ENCODE peak calls at places on chromosomes 7 and 10, in eight cellular contexts. One of them, this sample, is unnamed.

GRCh38 chr10:14750900-14751575 is 23.7 kb downstream of the FAM107B start:
- DNase-seq in mesothelial cell of epicardium: no peak
- DNase-seq in B cell: peak
- DNase-seq in lower leg skin: no peak
- DNase-seq in coronary artery: no peak
- DNase-seq in cardiac muscle cell: no peak
- DNase-seq in lower lobe of right lung: no peak
- DNase-seq in fibroblast of lung: peak
- DNase-seq in this sample: no peak

GRCh38 chr7:66043681-66044497 is 31.7 kb upstream of the ASL start:
- DNase-seq in mesothelial cell of epicardium: no peak
- DNase-seq in B cell: peak
- DNase-seq in lower leg skin: peak
- DNase-seq in coronary artery: no peak
- DNase-seq in cardiac muscle cell: peak
- DNase-seq in lower lobe of right lung: peak
- DNase-seq in fibroblast of lung: peak
- DNase-seq in this sample: no peak

GRCh38 chr7:85595639-85596268 is 408.9 kb upstream of the SEMA3D start:
- DNase-seq in mesothelial cell of epicardium: no peak
- DNase-seq in B cell: no peak
- DNase-seq in lower leg skin: no peak
- DNase-seq in coronary artery: no peak
- DNase-seq in cardiac muscle cell: peak
- DNase-seq in lower lobe of right lung: no peak
- DNase-seq in fibroblast of lung: peak
- DNase-seq in this sample: no peak

GRCh38 chr10:31152421-31153133 is 120.9 kb upstream of the ZNF438 start:
- DNase-seq in mesothelial cell of epicardium: no peak
- DNase-seq in B cell: no peak
- DNase-seq in lower leg skin: no peak
- DNase-seq in coronary artery: no peak
- DNase-seq in cardiac muscle cell: peak
- DNase-seq in lower lobe of right lung: no peak
- DNase-seq in fibroblast of lung: no peak
- DNase-seq in this sample: no peak

GRCh38 chr7:84701524-84702306 is 485.1 kb downstream of the SEMA3D start:
- DNase-seq in mesothelial cell of epicardium: no peak
- DNase-seq in B cell: no peak
- DNase-seq in lower leg skin: no peak
- DNase-seq in coronary artery: no peak
- DNase-seq in cardiac muscle cell: no peak
- DNase-seq in lower lobe of right lung: no peak
- DNase-seq in fibroblast of lung: peak
- DNase-seq in this sample: no peak

GRCh38 chr7:38307640-38308039 is 34.2 kb upstream of the TARP start:
- DNase-seq in mesothelial cell of epicardium: no peak
- DNase-seq in B cell: no peak
- DNase-seq in lower leg skin: no peak
- DNase-seq in coronary artery: no peak
- DNase-seq in cardiac muscle cell: no peak
- DNase-seq in lower lobe of right lung: no peak
- DNase-seq in fibroblast of lung: no peak
- DNase-seq in this sample: no peak

GRCh38 chr7:8536431-8536830 is 103.0 kb downstream of the NXPH1 start:
- DNase-seq in mesothelial cell of epicardium: no peak
- DNase-seq in B cell: peak
- DNase-seq in lower leg skin: no peak
- DNase-seq in coronary artery: no peak
- DNase-seq in cardiac muscle cell: peak
- DNase-seq in lower lobe of right lung: no peak
- DNase-seq in fibroblast of lung: no peak
- DNase-seq in this sample: no peak

GRCh38 chr10:102650655-102651454 is 6.6 kb downstream of the TRIM8 start:
- DNase-seq in mesothelial cell of epicardium: no peak
- DNase-seq in B cell: peak
- DNase-seq in lower leg skin: no peak
- DNase-seq in coronary artery: no peak
- DNase-seq in cardiac muscle cell: no peak
- DNase-seq in lower lobe of right lung: no peak
- DNase-seq in fibroblast of lung: no peak
- DNase-seq in this sample: no peak

GRCh38 chr10:22103701-22104100 is 100.2 kb upstream of the DNAJC1 start:
- DNase-seq in mesothelial cell of epicardium: no peak
- DNase-seq in B cell: peak
- DNase-seq in lower leg skin: no peak
- DNase-seq in coronary artery: no peak
- DNase-seq in cardiac muscle cell: no peak
- DNase-seq in lower lobe of right lung: no peak
- DNase-seq in fibroblast of lung: peak
- DNase-seq in this sample: no peak
- TF ChIP-seq CTCF in mesothelial cell of epicardium: no peak
- TF ChIP-seq CTCF in B cell: peak
- TF ChIP-seq CTCF in lower leg skin: no peak
- TF ChIP-seq CTCF in coronary artery: no peak
- TF ChIP-seq CTCF in cardiac muscle cell: peak
- TF ChIP-seq CTCF in lower lobe of right lung: peak
- TF ChIP-seq CTCF in fibroblast of lung: peak
- TF ChIP-seq CTCF in this sample: peak

GRCh38 chr7:155974186-155974897 is 162.1 kb upstream of the SHH start:
- DNase-seq in mesothelial cell of epicardium: no peak
- DNase-seq in B cell: no peak
- DNase-seq in lower leg skin: no peak
- DNase-seq in coronary artery: peak
- DNase-seq in cardiac muscle cell: no peak
- DNase-seq in lower lobe of right lung: no peak
- DNase-seq in fibroblast of lung: no peak
- DNase-seq in this sample: no peak

GRCh38 chr7:155972247-155972646 is 160.0 kb upstream of the SHH start:
- DNase-seq in mesothelial cell of epicardium: no peak
- DNase-seq in B cell: no peak
- DNase-seq in lower leg skin: no peak
- DNase-seq in coronary artery: no peak
- DNase-seq in cardiac muscle cell: no peak
- DNase-seq in lower lobe of right lung: no peak
- DNase-seq in fibroblast of lung: no peak
- DNase-seq in this sample: no peak

GRCh38 chr7:155972651-155973349 is 160.5 kb upstream of the SHH start:
- DNase-seq in mesothelial cell of epicardium: no peak
- DNase-seq in B cell: no peak
- DNase-seq in lower leg skin: no peak
- DNase-seq in coronary artery: peak
- DNase-seq in cardiac muscle cell: no peak
- DNase-seq in lower lobe of right lung: no peak
- DNase-seq in fibroblast of lung: no peak
- DNase-seq in this sample: no peak

GRCh38 chr7:155975490-155975889 is 163.2 kb upstream of the SHH start:
- DNase-seq in mesothelial cell of epicardium: no peak
- DNase-seq in B cell: no peak
- DNase-seq in lower leg skin: no peak
- DNase-seq in coronary artery: peak
- DNase-seq in cardiac muscle cell: no peak
- DNase-seq in lower lobe of right lung: no peak
- DNase-seq in fibroblast of lung: no peak
- DNase-seq in this sample: no peak

DNA sequence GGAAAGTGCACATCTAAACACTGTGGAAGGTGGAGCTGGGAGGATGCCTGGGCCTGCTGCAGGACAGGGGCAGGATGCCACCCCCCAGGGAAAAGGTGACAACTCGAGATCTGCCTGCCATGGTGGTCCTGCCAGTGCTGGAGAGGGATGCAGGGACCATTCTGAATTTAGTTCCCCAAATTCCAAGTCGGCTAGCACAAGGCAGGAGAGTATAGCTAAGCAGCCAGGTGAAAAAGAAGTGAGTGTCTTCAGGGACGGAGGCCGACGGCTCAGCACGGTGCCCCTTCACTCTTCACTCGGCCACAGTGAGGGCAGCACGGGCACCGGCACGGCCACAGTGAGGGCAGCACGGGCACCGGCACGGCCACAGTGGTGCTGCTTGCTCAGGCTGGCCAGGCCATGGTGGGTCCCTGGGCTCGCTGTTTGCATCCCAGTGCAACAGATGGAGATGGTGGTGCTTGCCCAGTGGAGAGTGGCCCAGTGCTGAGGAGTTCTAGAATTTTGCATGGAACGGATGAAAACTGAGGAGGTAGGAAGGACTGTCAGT is 161.3 kb upstream of the SHH start:
- DNase-seq in mesothelial cell of epicardium: no peak
- DNase-seq in B cell: no peak
- DNase-seq in lower leg skin: no peak
- DNase-seq in coronary artery: peak
- DNase-seq in cardiac muscle cell: no peak
- DNase-seq in lower lobe of right lung: no peak
- DNase-seq in fibroblast of lung: no peak
- DNase-seq in this sample: no peak
- TF ChIP-seq CTCF in mesothelial cell of epicardium: no peak
- TF ChIP-seq CTCF in B cell: no peak
- TF ChIP-seq CTCF in lower leg skin: no peak
- TF ChIP-seq CTCF in coronary artery: no peak
- TF ChIP-seq CTCF in cardiac muscle cell: no peak
- TF ChIP-seq CTCF in lower lobe of right lung: no peak
- TF ChIP-seq CTCF in fibroblast of lung: no peak
- TF ChIP-seq CTCF in this sample: no peak

GRCh38 chr10:131858118-131858515 is 42.7 kb upstream of the PPP2R2D start:
- DNase-seq in mesothelial cell of epicardium: no peak
- DNase-seq in B cell: no peak
- DNase-seq in lower leg skin: no peak
- DNase-seq in coronary artery: no peak
- DNase-seq in cardiac muscle cell: no peak
- DNase-seq in lower lobe of right lung: no peak
- DNase-seq in fibroblast of lung: no peak
- DNase-seq in this sample: no peak

GRCh38 chr10:131858583-131859340 is 42.0 kb upstream of the PPP2R2D start:
- DNase-seq in mesothelial cell of epicardium: no peak
- DNase-seq in B cell: no peak
- DNase-seq in lower leg skin: no peak
- DNase-seq in coronary artery: no peak
- DNase-seq in cardiac muscle cell: no peak
- DNase-seq in lower lobe of right lung: peak
- DNase-seq in fibroblast of lung: no peak
- DNase-seq in this sample: no peak

GRCh38 chr10:131859341-131860020 is 41.3 kb upstream of the PPP2R2D start:
- DNase-seq in mesothelial cell of epicardium: no peak
- DNase-seq in B cell: no peak
- DNase-seq in lower leg skin: no peak
- DNase-seq in coronary artery: no peak
- DNase-seq in cardiac muscle cell: no peak
- DNase-seq in lower lobe of right lung: peak
- DNase-seq in fibroblast of lung: no peak
- DNase-seq in this sample: peak

GRCh38 chr10:131862548-131862947 is 38.3 kb upstream of the PPP2R2D start:
- DNase-seq in mesothelial cell of epicardium: no peak
- DNase-seq in B cell: no peak
- DNase-seq in lower leg skin: no peak
- DNase-seq in coronary artery: no peak
- DNase-seq in cardiac muscle cell: no peak
- DNase-seq in lower lobe of right lung: no peak
- DNase-seq in fibroblast of lung: no peak
- DNase-seq in this sample: no peak

DNA sequence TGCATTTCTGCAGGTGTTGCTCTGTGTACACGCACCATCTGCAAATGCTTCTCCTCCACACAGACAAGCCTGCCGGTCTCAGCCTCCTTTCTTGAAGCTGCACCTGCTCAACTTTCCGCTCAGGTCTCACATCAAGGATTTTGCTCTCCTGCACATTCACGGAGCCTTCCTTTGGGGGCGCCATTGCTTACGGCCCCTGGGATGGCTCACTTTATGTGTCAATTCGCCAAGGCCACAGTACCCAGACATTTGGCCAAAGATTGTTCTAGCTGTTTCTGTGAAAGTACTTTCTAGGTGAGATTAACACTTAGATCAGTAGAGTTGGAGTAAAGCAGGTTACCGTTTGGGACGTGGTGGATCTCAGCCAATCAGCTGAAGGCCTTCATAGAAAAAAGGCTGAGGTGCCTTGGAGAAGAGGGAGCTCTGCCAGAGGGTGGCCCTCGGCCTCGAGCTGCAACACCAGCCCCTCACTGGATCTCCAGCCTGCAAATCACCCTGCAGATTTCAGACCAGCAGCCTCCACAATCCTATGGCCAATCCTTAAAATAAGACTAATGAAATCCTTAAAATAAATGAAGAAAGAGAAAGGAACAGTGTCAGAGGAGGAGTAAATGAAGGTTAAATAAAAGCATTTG is 39.9 kb upstream of the PPP2R2D start:
- DNase-seq in mesothelial cell of epicardium: no peak
- DNase-seq in B cell: no peak
- DNase-seq in lower leg skin: no peak
- DNase-seq in coronary artery: no peak
- DNase-seq in cardiac muscle cell: no peak
- DNase-seq in lower lobe of right lung: peak
- DNase-seq in fibroblast of lung: no peak
- DNase-seq in this sample: no peak
- TF ChIP-seq CTCF in mesothelial cell of epicardium: no peak
- TF ChIP-seq CTCF in B cell: no peak
- TF ChIP-seq CTCF in lower leg skin: no peak
- TF ChIP-seq CTCF in coronary artery: no peak
- TF ChIP-seq CTCF in cardiac muscle cell: no peak
- TF ChIP-seq CTCF in lower lobe of right lung: no peak
- TF ChIP-seq CTCF in fibroblast of lung: no peak
- TF ChIP-seq CTCF in this sample: peak

GRCh38 chr10:131311661-131312260 is at the start of gene TCERG1L:
- DNase-seq in mesothelial cell of epicardium: no peak
- DNase-seq in B cell: no peak
- DNase-seq in lower leg skin: no peak
- DNase-seq in coronary artery: no peak
- DNase-seq in cardiac muscle cell: peak
- DNase-seq in lower lobe of right lung: peak
- DNase-seq in fibroblast of lung: no peak
- DNase-seq in this sample: peak

GRCh38 chr10:131312261-131312801 is 810 bp upstream of the TCERG1L start:
- DNase-seq in mesothelial cell of epicardium: no peak
- DNase-seq in B cell: no peak
- DNase-seq in lower leg skin: no peak
- DNase-seq in coronary artery: no peak
- DNase-seq in cardiac muscle cell: peak
- DNase-seq in lower lobe of right lung: no peak
- DNase-seq in fibroblast of lung: no peak
- DNase-seq in this sample: peak

GRCh38 chr10:131313377-131313776 is 1.9 kb upstream of the TCERG1L start:
- DNase-seq in mesothelial cell of epicardium: no peak
- DNase-seq in B cell: no peak
- DNase-seq in lower leg skin: no peak
- DNase-seq in coronary artery: no peak
- DNase-seq in cardiac muscle cell: no peak
- DNase-seq in lower lobe of right lung: no peak
- DNase-seq in fibroblast of lung: no peak
- DNase-seq in this sample: no peak

GRCh38 chr10:131310904-131311660 is 439 bp downstream of the TCERG1L start:
- DNase-seq in mesothelial cell of epicardium: no peak
- DNase-seq in B cell: no peak
- DNase-seq in lower leg skin: no peak
- DNase-seq in coronary artery: no peak
- DNase-seq in cardiac muscle cell: peak
- DNase-seq in lower lobe of right lung: peak
- DNase-seq in fibroblast of lung: no peak
- DNase-seq in this sample: peak

DNA sequence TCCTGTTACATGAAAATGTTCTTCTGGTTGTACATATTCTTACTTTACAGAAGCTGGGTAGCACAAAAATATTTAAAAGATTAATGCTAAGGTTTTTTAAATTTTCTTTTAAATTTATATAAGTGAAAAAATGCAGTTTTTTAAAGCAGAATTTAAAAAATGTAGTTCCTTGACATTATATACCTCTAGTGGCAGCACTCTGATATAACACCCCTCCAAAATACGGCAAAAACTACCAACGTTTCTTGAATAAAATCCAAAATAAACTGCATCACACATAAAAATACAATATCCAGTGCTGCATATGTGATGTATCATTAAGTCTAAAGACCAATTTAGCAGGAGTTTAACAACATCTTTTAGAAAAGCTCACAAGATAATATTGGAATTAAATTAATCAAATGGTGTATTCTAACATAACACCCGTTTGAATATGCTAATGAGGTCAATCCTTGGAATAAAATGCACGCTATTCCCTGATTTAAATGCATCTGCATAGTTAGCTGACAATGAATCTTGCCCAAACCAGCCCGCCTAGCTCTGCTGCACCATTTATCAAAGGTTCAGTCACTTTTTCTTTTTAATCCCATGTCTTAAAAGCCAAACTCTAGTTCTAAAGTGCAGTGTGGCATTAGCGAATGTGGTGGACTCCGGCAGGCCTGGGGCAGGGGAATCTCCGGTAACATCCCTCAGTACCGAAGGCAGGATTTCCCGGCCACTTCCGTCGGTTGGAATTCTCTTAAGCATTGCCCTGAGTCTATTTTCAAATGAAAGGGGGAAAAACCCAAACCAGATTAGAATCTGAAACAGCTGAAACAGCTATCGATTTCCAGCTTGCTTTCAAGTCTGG is 1.2 kb downstream of the TCERG1L start:
- DNase-seq in mesothelial cell of epicardium: no peak
- DNase-seq in B cell: no peak
- DNase-seq in lower leg skin: no peak
- DNase-seq in coronary artery: no peak
- DNase-seq in cardiac muscle cell: peak
- DNase-seq in lower lobe of right lung: no peak
- DNase-seq in fibroblast of lung: peak
- DNase-seq in this sample: no peak
- TF ChIP-seq CTCF in mesothelial cell of epicardium: peak
- TF ChIP-seq CTCF in B cell: no peak
- TF ChIP-seq CTCF in lower leg skin: no peak
- TF ChIP-seq CTCF in coronary artery: no peak
- TF ChIP-seq CTCF in cardiac muscle cell: peak
- TF ChIP-seq CTCF in lower lobe of right lung: no peak
- TF ChIP-seq CTCF in fibroblast of lung: peak
- TF ChIP-seq CTCF in this sample: peak